ENCODE peak calls at places on chromosomes 11 and 22, in ten cellular contexts. One of them, this sample, is unnamed.

GRCh38 chr11:1157645-1158591 is at the start of gene MUC5AC:
- DNase-seq in T-cell: no peak
- DNase-seq in T follicular helper cell: no peak
- DNase-seq in thoracic aorta: no peak
- DNase-seq in kidney glomerular epithelial cell: no peak
- DNase-seq in cardiac muscle cell: no peak
- DNase-seq in AG10803: no peak
- DNase-seq in posterior cingulate gyrus: peak; percentile 13
- DNase-seq in PC-3: no peak
- DNase-seq in B cell: peak; percentile 33
- DNase-seq in this sample: no peak

GRCh38 chr11:126926376-126926791 is 74.2 kb downstream of the KIRREL3 start:
- DNase-seq in T-cell: no peak
- DNase-seq in T follicular helper cell: no peak
- DNase-seq in thoracic aorta: no peak
- DNase-seq in kidney glomerular epithelial cell: no peak
- DNase-seq in cardiac muscle cell: peak; percentile 39
- DNase-seq in AG10803: peak; percentile 54
- DNase-seq in posterior cingulate gyrus: no peak
- DNase-seq in PC-3: no peak
- DNase-seq in B cell: no peak
- DNase-seq in this sample: no peak

GRCh38 chr11:70456921-70457532 is 58.7 kb downstream of the CTTN start:
- DNase-seq in T-cell: no peak
- DNase-seq in T follicular helper cell: no peak
- DNase-seq in thoracic aorta: no peak
- DNase-seq in kidney glomerular epithelial cell: peak; percentile 29
- DNase-seq in cardiac muscle cell: peak; percentile 80
- DNase-seq in AG10803: peak; percentile 73
- DNase-seq in posterior cingulate gyrus: peak; percentile 44
- DNase-seq in PC-3: peak; percentile 26
- DNase-seq in B cell: no peak
- DNase-seq in this sample: no peak

GRCh38 chr11:119673389-119674336 is 55.3 kb downstream of the NECTIN1 start:
- DNase-seq in T-cell: no peak
- DNase-seq in T follicular helper cell: no peak
- DNase-seq in thoracic aorta: no peak
- DNase-seq in kidney glomerular epithelial cell: no peak
- DNase-seq in cardiac muscle cell: no peak
- DNase-seq in AG10803: no peak
- DNase-seq in posterior cingulate gyrus: no peak
- DNase-seq in PC-3: no peak
- DNase-seq in B cell: peak; percentile 61
- DNase-seq in this sample: peak; percentile 42

GRCh38 chr11:61695917-61696316 is 15.7 kb downstream of the DAGLA start:
- DNase-seq in T-cell: peak; percentile 65
- DNase-seq in T follicular helper cell: peak; percentile 90
- DNase-seq in thoracic aorta: peak; percentile 46
- DNase-seq in kidney glomerular epithelial cell: peak; percentile 72
- DNase-seq in cardiac muscle cell: peak; percentile 69
- DNase-seq in AG10803: peak; percentile 59
- DNase-seq in posterior cingulate gyrus: peak; percentile 38
- DNase-seq in PC-3: peak; percentile 93
- DNase-seq in B cell: no peak
- DNase-seq in this sample: peak; percentile 88

GRCh38 chr22:16131918-16132317 is 442.1 kb downstream of the POTEH start:
- DNase-seq in T-cell: no peak
- DNase-seq in T follicular helper cell: no peak
- DNase-seq in thoracic aorta: no peak
- DNase-seq in kidney glomerular epithelial cell: no peak
- DNase-seq in cardiac muscle cell: no peak
- DNase-seq in AG10803: no peak
- DNase-seq in posterior cingulate gyrus: no peak
- DNase-seq in PC-3: no peak
- DNase-seq in B cell: no peak
- DNase-seq in this sample: no peak

GRCh38 chr11:20035701-20036601 is 124.3 kb downstream of the DBX1 start:
- DNase-seq in T-cell: no peak
- DNase-seq in T follicular helper cell: no peak
- DNase-seq in thoracic aorta: no peak
- DNase-seq in kidney glomerular epithelial cell: peak; percentile 86
- DNase-seq in cardiac muscle cell: peak; percentile 66
- DNase-seq in AG10803: peak; percentile 92
- DNase-seq in posterior cingulate gyrus: no peak
- DNase-seq in PC-3: peak; percentile 95
- DNase-seq in B cell: no peak
- DNase-seq in this sample: no peak

GRCh38 chr11:111604392-111605009 is 2.3 kb downstream of the SIK2 start:
- DNase-seq in T-cell: no peak
- DNase-seq in T follicular helper cell: no peak
- DNase-seq in thoracic aorta: no peak
- DNase-seq in kidney glomerular epithelial cell: peak; percentile 70
- DNase-seq in cardiac muscle cell: peak; percentile 62
- DNase-seq in AG10803: peak; percentile 39
- DNase-seq in posterior cingulate gyrus: no peak
- DNase-seq in PC-3: peak; percentile 82
- DNase-seq in B cell: peak; percentile 15
- DNase-seq in this sample: peak; percentile 37

GRCh38 chr11:117823294-117823940 is 1.1 kb downstream of the FXYD2 start:
- DNase-seq in T-cell: no peak
- DNase-seq in T follicular helper cell: no peak
- DNase-seq in thoracic aorta: no peak
- DNase-seq in kidney glomerular epithelial cell: no peak
- DNase-seq in cardiac muscle cell: peak; percentile 29
- DNase-seq in AG10803: no peak
- DNase-seq in posterior cingulate gyrus: peak; percentile 15
- DNase-seq in PC-3: no peak
- DNase-seq in B cell: no peak
- DNase-seq in this sample: no peak

GRCh38 chr11:36015806-36016205 is 71.9 kb downstream of the LDLRAD3 start:
- DNase-seq in T-cell: no peak
- DNase-seq in T follicular helper cell: no peak
- DNase-seq in thoracic aorta: no peak
- DNase-seq in kidney glomerular epithelial cell: no peak
- DNase-seq in cardiac muscle cell: peak; percentile 58
- DNase-seq in AG10803: no peak
- DNase-seq in posterior cingulate gyrus: peak; percentile 36
- DNase-seq in PC-3: no peak
- DNase-seq in B cell: no peak
- DNase-seq in this sample: no peak

GRCh38 chr22:39997939-39998726 is 3.4 kb downstream of the FAM83F start:
- DNase-seq in T-cell: no peak
- DNase-seq in T follicular helper cell: no peak
- DNase-seq in thoracic aorta: no peak
- DNase-seq in kidney glomerular epithelial cell: peak; percentile 37
- DNase-seq in cardiac muscle cell: peak; percentile 48
- DNase-seq in AG10803: no peak
- DNase-seq in posterior cingulate gyrus: no peak
- DNase-seq in PC-3: peak; percentile 61
- DNase-seq in B cell: no peak
- DNase-seq in this sample: no peak

GRCh38 chr11:125401746-125402145 is 94.3 kb downstream of the FEZ1 start:
- DNase-seq in T-cell: no peak
- DNase-seq in T follicular helper cell: no peak
- DNase-seq in thoracic aorta: no peak
- DNase-seq in kidney glomerular epithelial cell: no peak
- DNase-seq in cardiac muscle cell: peak; percentile 44
- DNase-seq in AG10803: peak; percentile 37
- DNase-seq in posterior cingulate gyrus: no peak
- DNase-seq in PC-3: no peak
- DNase-seq in B cell: no peak
- DNase-seq in this sample: no peak

GRCh38 chr22:50626314-50626855 is 1.6 kb downstream of the ARSA start:
- DNase-seq in T-cell: no peak
- DNase-seq in T follicular helper cell: no peak
- DNase-seq in thoracic aorta: no peak
- DNase-seq in kidney glomerular epithelial cell: no peak
- DNase-seq in cardiac muscle cell: no peak
- DNase-seq in AG10803: no peak
- DNase-seq in posterior cingulate gyrus: no peak
- DNase-seq in PC-3: no peak
- DNase-seq in B cell: no peak
- DNase-seq in this sample: no peak

This sample was measured in immature natural killer cell.